ENCODE peak calls at places on chromosomes 5 and 9, in four cellular contexts. One of them, this sample, is unnamed. For H3K79me2, the result is how much of the 10 kb centered on the place peaks cover.

GRCh38 chr5:88142801-88143692 is 125.6 kb downstream of the TMEM161B start:
- DNase-seq in PC-3: no peak
- DNase-seq in astrocyte: peak
- DNase-seq in fibroblast of lung: peak
- DNase-seq in this sample: peak

GRCh38 chr5:114839360-114839759 is 330.3 kb downstream of the TRIM36 start:
- DNase-seq in astrocyte: no peak
- DNase-seq in fibroblast of lung: no peak
- DNase-seq in PC-3: no peak
- DNase-seq in this sample: no peak

GRCh38 chr5:56900858-56901578 is 8.4 kb upstream of the SETD9 start:
- DNase-seq in astrocyte: peak
- DNase-seq in PC-3: peak
- DNase-seq in fibroblast of lung: peak
- DNase-seq in this sample: peak

GRCh38 chr5:151315998-151316597 is 12.5 kb upstream of the SLC36A3 start:
- DNase-seq in PC-3: peak
- DNase-seq in fibroblast of lung: peak
- DNase-seq in astrocyte: peak
- DNase-seq in this sample: peak

GRCh38 chr5:161311965-161312364 is 234.6 kb downstream of the GABRB2 start:
- DNase-seq in fibroblast of lung: no peak
- DNase-seq in astrocyte: no peak
- DNase-seq in PC-3: no peak
- DNase-seq in this sample: no peak

GRCh38 chr5:40052812-40053211 is 626.9 kb upstream of the PTGER4 start:
- DNase-seq in astrocyte: no peak
- DNase-seq in fibroblast of lung: no peak
- DNase-seq in PC-3: peak
- DNase-seq in this sample: no peak

GRCh38 chr5:53262348-53262970 is 152.9 kb upstream of the MOCS2 start:
- DNase-seq in PC-3: peak
- DNase-seq in fibroblast of lung: peak
- DNase-seq in astrocyte: no peak
- DNase-seq in this sample: peak

GRCh38 chr9:113966394-113966793 is 90.3 kb downstream of the ZNF618 start:
- DNase-seq in PC-3: no peak
- DNase-seq in fibroblast of lung: no peak
- DNase-seq in astrocyte: no peak
- DNase-seq in this sample: no peak

GRCh38 chr5:23525751-23526150 is 18.3 kb downstream of the PRDM9 start:
- DNase-seq in astrocyte: no peak
- DNase-seq in PC-3: no peak
- DNase-seq in fibroblast of lung: no peak
- DNase-seq in this sample: no peak

GRCh38 chr9:132582786-132583583 is 579 bp downstream of the BARHL1 start:
- DNase-seq in PC-3: no peak
- DNase-seq in fibroblast of lung: no peak
- DNase-seq in astrocyte: no peak
- DNase-seq in this sample: no peak

GRCh38 chr9:18390393-18390792 is 83.6 kb upstream of the ADAMTSL1 start:
- DNase-seq in PC-3: no peak
- DNase-seq in astrocyte: no peak
- DNase-seq in fibroblast of lung: no peak
- DNase-seq in this sample: peak

GRCh38 chr9:7613931-7614330 is 185.6 kb downstream of the DMAC1 start:
- DNase-seq in astrocyte: no peak
- DNase-seq in PC-3: no peak
- DNase-seq in fibroblast of lung: no peak
- DNase-seq in this sample: peak

GRCh38 chr9:89956907-89957306 is 352.1 kb downstream of the GADD45G start:
- DNase-seq in astrocyte: no peak
- DNase-seq in fibroblast of lung: no peak
- DNase-seq in PC-3: no peak
- DNase-seq in this sample: no peak

DNA sequence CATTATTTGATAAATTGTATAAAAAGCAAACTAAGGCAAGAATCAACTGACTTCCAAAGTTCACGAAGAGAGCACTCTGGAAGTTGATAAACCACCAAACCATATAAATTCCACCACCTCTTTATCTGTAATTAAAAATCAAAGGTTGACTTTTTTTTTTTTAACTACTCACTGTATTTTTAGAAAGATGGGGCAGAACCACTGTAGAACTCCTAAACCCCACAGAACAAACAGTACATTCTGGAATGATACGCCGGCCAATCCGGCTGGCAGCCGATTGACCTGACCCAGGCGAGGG is 435 bp upstream of the CCNG1 start:
- DNase-seq in astrocyte: no peak
- DNase-seq in fibroblast of lung: no peak
- DNase-seq in PC-3: no peak
- DNase-seq in this sample: no peak
- H3K79me2 ChIP-seq in astrocyte: under half
- H3K79me2 ChIP-seq in fibroblast of lung: under half
- H3K79me2 ChIP-seq in PC-3: under half
- H3K79me2 ChIP-seq in this sample: under half

DNA sequence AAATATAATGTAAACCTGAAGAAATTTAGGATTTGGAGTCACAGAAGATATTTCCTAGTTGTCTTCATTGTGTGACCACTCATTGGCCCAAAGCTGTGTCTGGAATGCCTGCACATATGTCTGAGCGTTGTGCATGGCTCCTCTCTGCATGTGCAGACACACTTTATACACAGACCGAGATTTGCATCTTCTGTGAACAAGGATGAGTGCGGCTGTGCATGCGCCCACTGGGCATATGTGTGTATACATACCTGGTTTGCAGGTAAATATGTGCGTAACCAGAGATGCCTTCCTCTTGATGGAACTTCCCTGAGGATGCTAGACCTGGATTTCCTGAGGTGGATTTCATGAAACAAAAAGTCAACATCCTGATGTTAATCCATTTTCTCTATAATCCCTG is 19.1 kb downstream of the PHF2 start:
- DNase-seq in astrocyte: no peak
- DNase-seq in fibroblast of lung: no peak
- DNase-seq in PC-3: no peak
- DNase-seq in this sample: no peak
- H3K79me2 ChIP-seq in astrocyte: half or more
- H3K79me2 ChIP-seq in fibroblast of lung: under half
- H3K79me2 ChIP-seq in PC-3: under half
- H3K79me2 ChIP-seq in this sample: half or more

GRCh38 chr5:135385576-135385975 is 13.5 kb downstream of the MACROH2A1 start:
- DNase-seq in astrocyte: no peak
- DNase-seq in fibroblast of lung: no peak
- DNase-seq in PC-3: no peak
- DNase-seq in this sample: no peak
- H3K79me2 ChIP-seq in astrocyte: half or more
- H3K79me2 ChIP-seq in fibroblast of lung: half or more
- H3K79me2 ChIP-seq in PC-3: half or more
- H3K79me2 ChIP-seq in this sample: half or more

DNA sequence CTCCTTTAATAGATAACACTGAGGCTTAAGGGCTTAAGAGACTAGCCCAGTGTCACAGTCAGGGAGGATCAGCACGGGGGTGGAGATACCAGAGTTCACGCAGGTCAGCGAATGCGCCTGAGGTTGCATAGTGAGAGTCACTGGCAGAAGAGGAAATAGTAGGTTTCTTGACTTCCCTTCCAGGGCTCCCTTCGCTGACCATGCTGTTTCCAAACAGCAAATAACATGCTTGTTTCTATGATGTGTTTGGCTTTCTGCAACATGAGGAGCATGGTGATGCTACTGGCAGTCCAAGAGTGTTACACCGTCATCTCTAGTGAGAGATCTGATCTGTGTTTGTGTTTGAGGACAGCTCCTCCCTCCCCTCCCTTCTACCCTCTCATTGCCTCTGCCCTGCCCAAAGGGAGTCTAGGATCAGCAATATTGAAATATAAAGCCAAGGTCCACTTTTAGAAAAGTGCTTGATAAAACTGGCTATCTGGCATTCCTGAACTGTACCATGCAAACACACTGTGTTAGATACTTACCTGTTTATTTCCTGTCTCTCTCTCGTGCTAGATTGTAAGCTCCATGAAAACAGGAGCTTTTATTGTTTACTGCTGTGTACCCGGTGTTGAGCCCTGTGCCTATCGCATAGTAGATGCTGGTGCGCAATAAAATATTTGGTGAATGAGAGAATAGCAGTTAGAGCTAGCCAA is 12.3 kb downstream of the TLE4 start:
- DNase-seq in fibroblast of lung: no peak
- DNase-seq in astrocyte: no peak
- DNase-seq in PC-3: no peak
- DNase-seq in this sample: no peak
- H3K79me2 ChIP-seq in fibroblast of lung: under half
- H3K79me2 ChIP-seq in astrocyte: half or more
- H3K79me2 ChIP-seq in PC-3: under half
- H3K79me2 ChIP-seq in this sample: half or more

GRCh38 chr9:38011991-38012390 is 57.0 kb downstream of the SHB start:
- DNase-seq in fibroblast of lung: no peak
- DNase-seq in astrocyte: no peak
- DNase-seq in PC-3: no peak
- DNase-seq in this sample: no peak
- H3K79me2 ChIP-seq in fibroblast of lung: half or more
- H3K79me2 ChIP-seq in astrocyte: half or more
- H3K79me2 ChIP-seq in PC-3: half or more
- H3K79me2 ChIP-seq in this sample: half or more

DNA sequence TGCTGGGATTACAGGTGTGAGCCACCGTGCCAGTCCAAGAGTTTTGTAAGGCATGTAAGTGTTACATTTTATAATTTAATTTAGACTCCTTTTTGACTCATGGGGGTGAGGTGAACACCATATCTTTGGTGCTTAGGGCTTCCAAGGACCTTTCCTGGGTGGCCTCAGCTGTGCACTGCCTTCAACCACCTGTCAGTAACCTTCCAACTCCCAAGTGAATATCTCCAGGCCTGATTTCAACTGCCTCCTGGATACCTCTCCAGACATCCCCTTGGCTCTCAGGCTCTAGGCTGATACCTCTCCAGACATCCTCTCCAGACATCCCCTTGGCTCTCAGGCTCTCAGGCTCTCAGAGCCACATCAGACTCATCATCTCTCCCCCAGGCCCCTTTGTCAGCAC is 30.9 kb upstream of the TTLL11 start:
- DNase-seq in astrocyte: no peak
- DNase-seq in fibroblast of lung: no peak
- DNase-seq in PC-3: no peak
- DNase-seq in this sample: no peak
- H3K79me2 ChIP-seq in astrocyte: under half
- H3K79me2 ChIP-seq in fibroblast of lung: under half
- H3K79me2 ChIP-seq in PC-3: under half
- H3K79me2 ChIP-seq in this sample: under half

DNA sequence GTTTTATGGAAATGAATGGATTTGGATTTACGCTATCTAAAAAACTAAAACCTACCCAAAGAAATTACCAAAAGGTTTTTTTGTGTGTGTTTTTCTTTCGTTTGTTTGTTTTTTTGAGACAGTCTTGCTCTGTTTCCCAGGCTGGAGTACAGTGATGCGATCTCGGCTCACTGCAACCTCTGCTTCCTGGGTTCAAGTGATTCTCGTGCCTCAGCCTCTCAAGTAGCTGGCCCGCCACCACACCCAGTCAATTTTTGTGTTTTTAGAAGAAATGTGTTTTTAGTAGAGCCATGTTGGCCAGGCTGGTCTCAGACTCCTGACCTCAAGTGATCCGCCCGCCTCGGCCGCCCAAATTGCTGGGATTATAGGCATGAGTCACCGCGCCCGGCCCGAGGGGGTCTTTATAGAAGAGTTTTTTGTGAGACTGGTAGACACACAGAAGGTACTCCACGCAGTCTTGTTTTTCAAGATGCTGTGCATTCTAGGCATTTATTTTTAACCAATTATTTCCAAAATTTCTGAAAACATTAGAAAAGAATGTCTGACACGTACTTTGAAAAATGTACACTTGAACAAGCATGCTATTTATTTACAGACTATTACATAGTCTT is 75.7 kb downstream of the NR6A1 start:
- DNase-seq in fibroblast of lung: peak
- DNase-seq in astrocyte: peak
- DNase-seq in PC-3: no peak
- DNase-seq in this sample: peak
- H3K79me2 ChIP-seq in fibroblast of lung: under half
- H3K79me2 ChIP-seq in astrocyte: half or more
- H3K79me2 ChIP-seq in PC-3: under half
- H3K79me2 ChIP-seq in this sample: under half

This sample was measured in GM23248.